ENCODE peak calls at places on chromosomes 11 and 22, in four cellular contexts. U, F, T and M are unnamed samples.

GRCh38 chr22:27937453-27937852 is 18.4 kb upstream of the PITPNB start:
- DNase-seq in U (no peak), T (no peak), F (no peak), M (no peak)

GRCh38 chr11:119087747-119088241 is 3.1 kb downstream of the HMBS start:
- DNase-seq in U (no peak), F (no peak), T (no peak), M (no peak)

GRCh38 chr11:70087446-70088167 is 9.5 kb downstream of the ANO1 start:
- DNase-seq in F (no peak), U (no peak), T (no peak), M (no peak)

GRCh38 chr11:132790466-132790865 is 741.8 kb downstream of the OPCML start:
- DNase-seq in U (no peak), T (no peak), F (no peak), M (no peak)

GRCh38 chr11:28833670-28834069 is 725.5 kb downstream of the METTL15 start:
- DNase-seq in U (no peak), T (peak; percentile 80), F (peak; percentile 99), M (peak; percentile 99)

GRCh38 chr11:61163714-61164609 is 2.7 kb upstream of the VPS37C start:
- DNase-seq in T (no peak), U (no peak), F (no peak), M (no peak)

GRCh38 chr11:34155759-34156062 is 50.3 kb downstream of the NAT10 start:
- DNase-seq in T (no peak), U (no peak), F (no peak), M (no peak)

GRCh38 chr11:541433-541885 is 4.1 kb downstream of the LRRC56 start:
- DNase-seq in T (no peak), U (no peak), F (no peak), M (no peak)

GRCh38 chr22:43861529-43861928 is 784 bp downstream of the SULT4A1 start:
- DNase-seq in U (no peak), F (peak; percentile 3), T (peak; percentile 57), M (peak; percentile 39)

GRCh38 chr11:17378655-17379054 is 9.8 kb downstream of the KCNJ11 start:
- DNase-seq in T (no peak), F (no peak), U (no peak), M (no peak)

GRCh38 chr11:122599434-122599833 is 56.1 kb upstream of the UBASH3B start:
- DNase-seq in U (no peak), T (no peak), F (no peak), M (no peak)

DNA sequence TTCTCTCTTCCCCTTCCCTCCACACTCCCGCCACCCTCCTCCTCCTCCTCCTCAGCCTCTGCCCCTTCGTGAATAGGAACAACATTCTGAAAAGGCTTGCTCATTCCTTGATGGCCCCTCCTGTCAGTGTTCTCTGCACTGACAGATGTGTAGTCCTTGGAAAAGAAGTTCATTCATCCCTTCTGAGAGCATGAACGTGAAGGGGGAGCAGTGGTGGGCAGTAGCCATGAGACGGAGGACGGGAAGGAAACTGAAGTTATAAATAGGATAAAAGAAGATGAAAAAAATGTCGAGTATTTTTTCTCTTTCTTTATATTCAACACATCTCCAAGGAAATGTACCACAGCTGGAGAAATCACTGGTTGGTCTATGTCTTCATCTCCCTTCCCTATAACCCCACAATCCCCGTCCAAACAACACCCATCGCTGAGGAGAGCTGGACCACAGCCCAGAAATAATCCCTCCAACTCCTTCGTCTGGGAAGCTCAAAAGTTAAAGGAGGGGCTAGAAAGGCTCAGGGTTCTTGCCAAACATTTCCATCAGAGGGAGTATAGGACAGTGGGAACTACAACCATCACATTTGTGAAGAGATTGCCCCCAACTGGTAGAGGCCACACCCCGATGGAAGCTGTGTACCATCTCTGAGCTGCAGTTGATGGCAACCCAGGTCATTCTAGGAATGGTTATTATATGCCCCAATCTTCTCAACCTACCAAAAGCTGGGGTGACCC is 33.5 kb downstream of the ETS1 start:
- DNase-seq in F (peak; percentile 44), T (peak; percentile 88), U (no peak), M (peak; percentile 82)
- H3K4me3 ChIP-seq in F (no peak overlapping the region), T (no peak overlapping the region), U (no peak overlapping the region), M (no peak overlapping the region)

DNA sequence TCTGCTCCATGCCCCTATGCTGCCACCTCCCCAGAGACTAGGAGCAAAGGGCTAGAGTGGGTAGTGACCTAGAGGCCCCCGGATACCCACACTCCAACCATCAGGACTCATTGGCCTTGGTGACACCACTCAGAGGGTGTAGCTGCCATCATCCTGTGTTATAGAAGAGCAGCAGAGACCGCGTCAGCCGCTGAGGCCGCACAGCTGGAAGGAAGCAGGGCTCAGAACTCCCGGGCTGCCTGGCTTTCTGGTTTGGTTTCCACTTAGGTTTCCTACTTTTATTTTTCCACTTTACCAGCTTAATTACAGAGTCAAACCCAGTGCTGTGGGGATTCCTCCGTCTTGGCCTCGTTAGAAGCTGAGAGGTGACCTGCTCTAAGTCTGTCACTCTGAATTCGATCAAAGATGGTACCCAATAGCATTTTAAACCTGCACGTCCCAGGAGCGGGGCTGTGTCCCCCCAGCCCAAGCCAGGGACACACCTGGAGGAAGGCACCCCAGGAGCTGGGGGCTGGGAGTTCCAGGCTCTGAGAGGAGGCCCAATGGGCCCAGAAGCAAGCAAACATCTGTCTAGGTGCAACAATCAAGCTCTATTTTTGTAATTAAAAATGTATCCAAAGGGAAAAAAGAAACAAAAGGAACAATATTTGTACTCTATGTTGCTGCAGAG is 2.1 kb upstream of the CDKN1C start:
- DNase-seq in U (no peak), T (no peak), F (no peak), M (no peak)
- TF ChIP-seq CTCF in U (no peak), T (no peak), F (no peak), M (no peak)

GRCh38 chr11:57599381-57599780 is 1.9 kb downstream of the SERPING1 start:
- DNase-seq in U (no peak), T (peak; percentile 3), F (peak; percentile 13), M (peak; percentile 9)
- H3K4me3 ChIP-seq in U (peak overlapping the region; percentile 84), T (no peak overlapping the region), F (peak overlapping the region; percentile 61), M (peak overlapping the region; percentile 68)

GRCh38 chr22:50417544-50417943 is 57.3 kb downstream of the SBF1 start:
- DNase-seq in T (no peak), F (no peak), U (no peak), M (no peak)
- TF ChIP-seq CTCF in T (no peak), F (no peak), U (no peak), M (no peak)

GRCh38 chr11:76380977-76381719 is at the start of the genes GVQW3 and THAP12:
- DNase-seq in T (peak; percentile 98), U (peak; percentile 99), F (peak; percentile 97), M (peak; percentile 98)

GRCh38 chr11:76380161-76380976 is 563 bp downstream of the THAP12 start:
- DNase-seq in F (peak; percentile 23), U (no peak), T (peak; percentile 10), M (peak; percentile 12)

GRCh38 chr11:76379811-76380160 is 1.1 kb downstream of the THAP12 start:
- DNase-seq in U (no peak), T (no peak), F (no peak), M (no peak)

GRCh38 chr11:76385903-76386302 is 4.8 kb downstream of the GVQW3 start:
- DNase-seq in T (no peak), F (no peak), U (no peak), M (no peak)

GRCh38 chr11:76382209-76382608 is 1.1 kb downstream of the GVQW3 start:
- DNase-seq in F (no peak), U (no peak), T (no peak), M (no peak)
- H3K4me3 ChIP-seq in F (no peak overlapping the region), U (peak overlapping the region; percentile 96), T (peak overlapping the region; percentile 73), M (no peak overlapping the region)

GRCh38 chr11:5611627-5612026 is 13.2 kb upstream of the TRIM34 start:
- DNase-seq in F (no peak), U (no peak), T (no peak), M (no peak)
- TF ChIP-seq CTCF in F (no peak), U (no peak), T (no peak), M (no peak)